ENCODE peak calls at places on chromosome 3, in four cellular contexts. D is Caco-2, O is astrocyte, C is fibroblast of lung. P is an unnamed sample.

GRCh38 chr3:15011174-15011573 is 53.9 kb downstream of the MRPS25 start:
- DNase-seq in C (no peak), D (no peak), O (peak; percentile 14), P (no peak)

GRCh38 chr3:155202626-155203025 is 90.9 kb downstream of the STRIT1 start:
- DNase-seq in C (peak; percentile 89), O (no peak), D (no peak), P (peak; percentile 50)

GRCh38 chr3:61537366-61537765 is 24.0 kb upstream of the PTPRG start:
- DNase-seq in O (peak; percentile 10), D (no peak), C (no peak), P (peak; percentile 7)

GRCh38 chr3:133264920-133265319 is 134.9 kb upstream of the BFSP2 start:
- DNase-seq in O (no peak), C (no peak), D (no peak), P (no peak)

GRCh38 chr3:120171134-120171863 is 77.1 kb upstream of the GSK3B start:
- DNase-seq in O (no peak), D (no peak), C (peak; percentile 64), P (peak; percentile 83)

GRCh38 chr3:10474847-10475246 is 30.5 kb downstream of the ATP2B2 start:
- DNase-seq in O (no peak), D (no peak), C (no peak), P (no peak)

GRCh38 chr3:172125963-172126403 is 86.6 kb downstream of the FNDC3B start:
- DNase-seq in O (peak; percentile 72), C (peak; percentile 95), D (no peak), P (peak; percentile 78)

GRCh38 chr3:182909318-182910040 is 70.9 kb downstream of the DCUN1D1 start:
- DNase-seq in D (no peak), O (peak; percentile 16), C (peak; percentile 39), P (peak; percentile 41)

GRCh38 chr3:120791958-120792357 is 49.4 kb downstream of the GTF2E1 start:
- DNase-seq in O (peak; percentile 80), D (no peak), C (peak; percentile 15), P (peak; percentile 63)

GRCh38 chr3:58585005-58585786 is 8.0 kb upstream of the FAM107A start:
- DNase-seq in C (peak; percentile 71), D (peak; percentile 83), O (peak; percentile 33), P (peak; percentile 69)

GRCh38 chr3:61068084-61068483 is 183.2 kb downstream of the FHIT start:
- DNase-seq in D (no peak), C (no peak), O (no peak), P (no peak)

GRCh38 chr3:134649106-134649705 is 1.6 kb downstream of the KY start:
- DNase-seq in O (no peak), D (no peak), C (no peak), P (no peak)

GRCh38 chr3:101156787-101157345 is 163.5 kb downstream of the IMPG2 start:
- DNase-seq in D (no peak), O (no peak), C (peak; percentile 31), P (no peak)

GRCh38 chr3:14565791-14566588 is 25.8 kb upstream of the GRIP2 start:
- DNase-seq in C (no peak), D (no peak), O (peak; percentile 73), P (peak; percentile 46)

GRCh38 chr3:190591080-190591479 is 77.2 kb downstream of the IL1RAP start:
- DNase-seq in C (no peak), D (no peak), O (no peak), P (no peak)

GRCh38 chr3:192991351-192991750 is 73.7 kb upstream of the MB21D2 start:
- DNase-seq in O (no peak), D (no peak), C (no peak), P (no peak)

DNA sequence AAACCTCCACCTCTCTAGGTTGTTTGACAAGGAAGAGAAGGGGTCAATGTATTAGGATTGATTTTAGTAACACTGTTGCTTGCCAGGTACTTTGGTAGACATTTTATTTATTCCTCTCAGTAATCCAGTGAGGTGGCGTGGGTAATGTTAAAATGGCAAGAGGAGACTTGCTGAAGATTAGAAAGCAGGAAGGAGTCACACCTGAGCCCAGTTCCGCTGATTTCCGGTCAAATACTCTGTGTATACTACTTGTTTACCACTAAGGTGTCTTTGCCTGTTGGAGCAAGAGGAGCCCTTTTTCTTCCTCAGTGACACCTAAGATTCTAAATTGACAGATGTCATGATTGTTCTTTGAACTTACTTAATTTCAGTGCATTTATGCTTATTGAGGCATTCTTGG is 1.7 kb downstream of the OXNAD1 start:
- DNase-seq in O (no peak), C (no peak), D (no peak), P (no peak)
- H3K4me3 ChIP-seq in O (no peak overlapping the region), C (no peak overlapping the region), D (no peak overlapping the region), P (no peak overlapping the region)

GRCh38 chr3:49122022-49122421 is 1.4 kb upstream of the USP19 start:
- DNase-seq in D (no peak), C (no peak), O (no peak), P (no peak)

GRCh38 chr3:49119439-49119838 is 1.2 kb downstream of the USP19 start:
- DNase-seq in D (no peak), O (peak; percentile 16), C (no peak), P (peak; percentile 34)

GRCh38 chr3:49120096-49120437 is 556 bp downstream of the USP19 start:
- DNase-seq in D (no peak), O (no peak), C (no peak), P (no peak)

GRCh38 chr3:49121244-49121671 is 635 bp upstream of the USP19 start:
- DNase-seq in D (no peak), C (no peak), O (no peak), P (no peak)

GRCh38 chr3:49120438-49121135 is at the start of gene USP19:
- DNase-seq in D (peak; percentile 91), C (peak; percentile 93), O (peak; percentile 83), P (peak; percentile 92)
- TF ChIP-seq CTCF in D (no peak), C (no peak), O (no peak), P (no peak)

DNA sequence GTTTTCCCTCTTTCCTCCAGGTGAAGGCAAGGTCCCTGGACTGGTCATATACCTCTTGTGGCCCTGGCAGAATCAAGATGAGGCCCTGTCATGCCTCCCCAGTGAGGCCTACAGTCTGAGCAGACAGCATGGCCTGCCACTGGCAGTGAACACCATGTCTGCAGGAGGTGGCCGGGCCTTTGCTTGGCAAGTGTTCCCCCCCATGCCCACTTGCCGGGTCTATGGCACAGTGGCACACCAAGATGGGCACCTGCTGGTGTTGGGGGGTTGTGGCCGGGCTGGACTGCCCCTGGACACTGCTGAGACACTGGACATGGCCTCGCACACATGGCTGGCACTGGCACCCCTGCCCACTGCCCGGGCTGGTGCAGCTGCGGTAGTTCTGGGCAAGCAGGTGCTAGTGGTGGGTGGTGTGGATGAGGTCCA is 1.2 kb downstream of the KLHDC8B start:
- DNase-seq in O (no peak), C (no peak), D (no peak), P (no peak)
- H3K4me3 ChIP-seq in O (no peak overlapping the region), C (peak overlapping the region; percentile 86), D (no peak overlapping the region), P (peak overlapping the region; percentile 85)

GRCh38 chr3:124079912-124080276 is 88.0 kb upstream of the ROPN1 start:
- DNase-seq in C (no peak), D (no peak), O (no peak), P (no peak)
- TF ChIP-seq CTCF in C (no peak), D (no peak), O (no peak), P (no peak)

P was measured in fibroblast of the aortic adventitia.